ENCODE peak calls at places on chromosomes 1 and 21, in five cellular contexts. B is HCT116; G is adipocyte; D is PC-3; Z is CD8-positive, alpha-beta T cell. U is an unnamed sample.

GRCh38 chr1:33271666-33272505 is 15.6 kb downstream of the ZNF362 start:
- DNase-seq in D (no peak), G (no peak), Z (no peak), B (no peak), U (no peak)

GRCh38 chr21:35294231-35294898 is 245.3 kb upstream of the RUNX1 start:
- DNase-seq in B (peak; percentile 86), D (peak; percentile 50), Z (no peak), G (no peak), U (no peak)

GRCh38 chr1:155093938-155094621 is 15.4 kb downstream of the EFNA3 start:
- DNase-seq in Z (no peak), G (peak; percentile 65), B (peak; percentile 35), D (peak; percentile 78), U (no peak)

GRCh38 chr1:169563650-169564049 is 22.6 kb downstream of the F5 start:
- DNase-seq in G (no peak), D (no peak), Z (no peak), B (no peak), U (no peak)

GRCh38 chr1:227899141-227899819 is 48.5 kb downstream of the WNT9A start:
- DNase-seq in B (no peak), D (no peak), Z (no peak), G (no peak), U (peak; percentile 4)

GRCh38 chr1:220787069-220787614 is 429 bp downstream of the MTARC1 start:
- DNase-seq in D (peak; percentile 84), Z (no peak), B (peak; percentile 51), G (no peak), U (no peak)

GRCh38 chr1:164608651-164609057 is 49.7 kb downstream of the PBX1 start:
- DNase-seq in G (peak; percentile 62), Z (no peak), B (no peak), D (no peak), U (no peak)

GRCh38 chr1:24970399-24970753 is 40.3 kb upstream of the RUNX3 start:
- DNase-seq in D (peak; percentile 66), B (no peak), Z (no peak), G (peak; percentile 33), U (no peak)

GRCh38 chr1:228867951-228868730 is 132.9 kb downstream of the RHOU start:
- DNase-seq in B (no peak), D (no peak), Z (no peak), G (no peak), U (no peak)

GRCh38 chr1:114026797-114027196 is 47.5 kb downstream of the OLFML3 start:
- DNase-seq in Z (no peak), D (no peak), B (no peak), G (no peak), U (no peak)

GRCh38 chr21:28393279-28393678 is 599.4 kb downstream of the LTN1 start:
- DNase-seq in B (no peak), G (no peak), Z (no peak), D (peak; percentile 29), U (no peak)

GRCh38 chr21:38223893-38224540 is 32.8 kb upstream of the KCNJ15 start:
- DNase-seq in B (peak; percentile 13), Z (no peak), G (peak; percentile 14), D (peak; percentile 22), U (no peak)

GRCh38 chr1:150578278-150579109 is 916 bp downstream of the MCL1 start:
- DNase-seq in D (peak; percentile 97), G (peak; percentile 90), B (no peak), Z (no peak), U (no peak)

GRCh38 chr1:23854568-23854967 is 13.5 kb downstream of the FUCA1 start:
- DNase-seq in D (no peak), G (peak; percentile 28), B (no peak), Z (no peak), U (no peak)

GRCh38 chr1:152110365-152110859 is 4.8 kb downstream of the TCHH start:
- DNase-seq in D (peak; percentile 49), Z (no peak), G (peak; percentile 64), B (no peak), U (no peak)
- H3K9me3 ChIP-seq in D (no peaks in the 10 kb centered on the region), Z (no peaks in the 10 kb centered on the region), G (peaks cover 14% of the 10 kb centered on the region), B (no peaks in the 10 kb centered on the region), U (no peaks in the 10 kb centered on the region)

DNA sequence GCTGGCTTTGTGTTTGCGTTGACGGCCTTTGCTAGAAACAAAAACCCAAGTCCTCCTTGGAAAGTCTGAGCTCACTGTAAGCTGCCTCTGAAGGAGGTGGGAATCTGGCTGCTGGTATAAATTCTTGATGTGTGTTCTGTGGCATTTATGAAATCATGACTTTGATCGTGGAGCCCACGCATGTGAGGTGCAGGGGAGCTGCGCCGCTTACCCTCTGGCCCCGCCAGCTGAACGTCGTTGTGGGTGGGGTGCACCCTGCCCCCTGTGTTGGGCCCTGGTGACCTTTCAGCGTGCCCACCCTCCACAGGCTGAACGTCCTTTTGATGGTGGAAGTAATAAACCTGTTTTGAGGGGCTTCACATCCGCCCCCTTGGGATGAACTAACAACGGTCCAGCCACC is 21.2 kb upstream of the DIP2A start:
- DNase-seq in D (no peak), G (no peak), B (no peak), Z (no peak), U (no peak)
- H3K9me3 ChIP-seq in D (no peaks in the 10 kb centered on the region), G (no peaks in the 10 kb centered on the region), B (no peaks in the 10 kb centered on the region), Z (no peaks in the 10 kb centered on the region), U (no peaks in the 10 kb centered on the region)

GRCh38 chr1:67514299-67514698 is 84.1 kb upstream of the SERBP1 start:
- DNase-seq in G (no peak), Z (no peak), D (no peak), B (no peak), U (no peak)
- H3K9me3 ChIP-seq in G (peaks cover 10% of the 10 kb centered on the region), Z (no peaks in the 10 kb centered on the region), D (no peaks in the 10 kb centered on the region), B (peaks cover 5% of the 10 kb centered on the region), U (no peaks in the 10 kb centered on the region)

GRCh38 chr21:15526793-15527192 is 203.0 kb upstream of the USP25 start:
- DNase-seq in G (no peak), Z (no peak), D (no peak), B (no peak), U (no peak)
- H3K9me3 ChIP-seq in G (peaks cover 4% of the 10 kb centered on the region), Z (no peaks in the 10 kb centered on the region), D (no peaks in the 10 kb centered on the region), B (no peaks in the 10 kb centered on the region), U (no peaks in the 10 kb centered on the region)

DNA sequence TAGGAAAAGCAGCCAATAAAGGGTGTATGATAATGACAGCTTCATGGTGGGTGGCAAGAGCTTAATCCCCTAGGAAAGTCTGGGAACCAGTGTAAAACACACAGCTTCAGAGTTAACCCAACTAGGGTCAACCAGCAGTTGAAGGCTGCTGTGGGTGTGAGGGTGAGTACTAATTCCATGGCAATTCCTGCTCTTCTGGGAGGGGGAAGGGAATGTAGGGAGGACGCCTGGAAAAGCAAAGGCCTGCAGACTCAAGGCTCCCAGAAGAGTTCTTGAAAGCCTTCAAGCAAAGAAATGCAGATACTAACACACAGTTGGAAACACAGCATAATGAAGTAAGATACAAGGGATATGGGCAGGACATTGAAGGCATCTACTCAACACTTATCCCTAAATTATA is 28.1 kb downstream of the TTLL7 start:
- DNase-seq in Z (no peak), B (no peak), G (no peak), D (no peak), U (no peak)
- H3K9me3 ChIP-seq in Z (no peaks in the 10 kb centered on the region), B (no peaks in the 10 kb centered on the region), G (no peaks in the 10 kb centered on the region), D (no peaks in the 10 kb centered on the region), U (no peaks in the 10 kb centered on the region)

DNA sequence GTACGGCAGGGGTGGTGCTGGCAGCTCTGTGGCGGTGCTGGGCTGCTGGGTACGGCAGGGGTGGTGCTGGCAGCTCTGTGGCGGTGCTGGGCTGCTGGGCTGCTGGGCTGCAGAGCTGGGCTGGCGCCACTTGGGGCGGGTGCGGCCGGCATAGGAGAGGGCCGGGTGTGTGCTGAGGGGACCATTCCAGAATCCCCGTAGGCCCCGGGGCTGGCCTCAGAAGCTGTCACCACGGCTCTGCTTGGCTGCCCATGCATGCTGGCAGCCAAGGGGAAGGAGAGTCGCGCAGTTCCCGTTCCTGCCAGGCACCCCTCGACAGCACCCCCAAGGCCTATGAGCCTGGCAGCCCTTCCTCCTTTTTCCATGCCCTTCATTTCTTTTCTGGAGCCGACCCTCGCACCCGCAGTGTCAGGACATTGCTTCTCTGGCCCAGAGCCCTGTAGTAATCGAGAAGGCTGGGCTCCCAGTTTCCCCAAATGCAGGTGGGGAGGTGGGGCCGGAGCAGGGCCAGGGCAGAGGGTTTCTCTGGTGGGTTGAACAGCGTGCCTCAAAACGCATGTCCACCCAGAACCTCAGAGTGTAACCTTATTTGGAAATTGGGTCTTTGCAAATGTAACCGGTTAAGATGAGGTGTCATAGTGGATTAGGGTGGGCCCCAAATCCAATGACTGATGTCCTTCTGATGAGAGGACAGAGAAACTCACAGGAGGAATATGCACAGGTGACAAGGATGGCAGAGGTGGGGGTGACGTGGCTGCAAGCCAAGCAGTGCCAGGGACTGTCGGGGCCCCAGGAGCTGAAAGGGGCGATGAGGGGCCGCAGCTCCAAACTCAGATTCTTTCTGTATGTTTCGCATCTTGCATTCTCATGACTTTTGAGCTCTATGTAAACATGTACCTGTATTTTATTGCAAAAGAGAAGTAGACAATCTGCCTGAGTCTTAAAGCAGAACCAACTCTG is 71.0 kb upstream of the ACTRT2 start:
- DNase-seq in B (no peak), G (no peak), Z (no peak), D (no peak), U (no peak)
- H3K9me3 ChIP-seq in B (no peaks in the 10 kb centered on the region), G (peaks cover 20% of the 10 kb centered on the region), Z (no peaks in the 10 kb centered on the region), D (peaks cover 3% of the 10 kb centered on the region), U (no peaks in the 10 kb centered on the region)

DNA sequence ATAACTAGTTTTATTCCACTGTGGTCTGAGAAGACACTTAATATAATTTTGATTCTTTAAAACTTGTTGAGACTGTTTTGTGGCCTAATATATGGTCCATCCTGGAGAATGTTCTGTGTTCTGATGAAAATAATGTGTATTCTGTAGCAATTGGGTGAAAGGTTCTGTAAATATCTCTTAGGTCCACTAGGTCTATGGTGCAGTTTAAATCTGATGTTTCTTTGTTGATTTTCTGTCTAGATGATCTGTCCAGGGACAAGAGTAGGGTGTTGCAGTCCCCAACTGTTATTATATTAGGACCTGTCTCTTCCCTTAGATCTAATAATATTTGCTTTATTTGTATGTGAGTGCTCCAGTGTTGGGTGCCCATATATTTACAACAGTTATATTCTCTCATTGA is 33.9 kb upstream of the PM20D1 start:
- DNase-seq in D (no peak), B (no peak), G (no peak), Z (no peak), U (no peak)
- H3K9me3 ChIP-seq in D (no peaks in the 10 kb centered on the region), B (no peaks in the 10 kb centered on the region), G (no peaks in the 10 kb centered on the region), Z (no peaks in the 10 kb centered on the region), U (peaks cover 3% of the 10 kb centered on the region)